ENCODE peak calls at places on chromosomes 6 and 20, in four cellular contexts. S is GM12878, T is HepG2, A is K562. P is an unnamed sample.

GRCh38 chr6:34022250-34022872 is 123.5 kb downstream of the GRM4 start:
- DNase-seq in S (no peak), T (no peak), A (peak; percentile 36), P (no peak)

GRCh38 chr6:54896302-54896701 is 49.7 kb downstream of the FAM83B start:
- DNase-seq in S (no peak), T (no peak), A (no peak), P (no peak)

GRCh38 chr20:49913399-49914047 is 1.8 kb downstream of the SPATA2 start:
- DNase-seq in S (no peak), T (no peak), A (no peak), P (no peak)

GRCh38 chr6:37653933-37654565 is 43.6 kb downstream of the MDGA1 start:
- DNase-seq in S (peak; percentile 19), T (peak; percentile 36), A (peak; percentile 79), P (peak; percentile 79)

GRCh38 chr20:33796907-33797544 is 14.1 kb upstream of the CHMP4B start:
- DNase-seq in S (no peak), T (peak; percentile 55), A (no peak), P (no peak)

GRCh38 chr20:24984963-24985640 is 7.4 kb downstream of the APMAP start:
- DNase-seq in S (no peak), T (no peak), A (no peak), P (no peak)

GRCh38 chr6:109475625-109476024 is 7.4 kb downstream of the ZBTB24 start:
- DNase-seq in S (no peak), T (no peak), A (no peak), P (no peak)

GRCh38 chr6:12190252-12190651 is 99.9 kb upstream of the EDN1 start:
- DNase-seq in S (no peak), T (no peak), A (no peak), P (no peak)

GRCh38 chr6:134342972-134343371 is 25.1 kb upstream of the SGK1 start:
- DNase-seq in S (no peak), T (no peak), A (no peak), P (no peak)

GRCh38 chr20:45945678-45946148 is 11.2 kb downstream of the PCIF1 start:
- DNase-seq in S (no peak), T (no peak), A (no peak), P (no peak)

GRCh38 chr20:1465470-1466210 is 1.0 kb downstream of the NSFL1C start:
- DNase-seq in S (no peak), T (no peak), A (no peak), P (peak; percentile 6)

GRCh38 chr6:126540161-126540560 is 200.2 kb downstream of the CENPW start:
- DNase-seq in S (no peak), T (no peak), A (no peak), P (no peak)

GRCh38 chr6:122755901-122756300 is 23.6 kb upstream of the FABP7 start:
- DNase-seq in S (no peak), T (no peak), A (no peak), P (peak; percentile 82)

GRCh38 chr6:159762681-159763293 is 942 bp downstream of the ACAT2 start:
- DNase-seq in S (no peak), T (peak; percentile 74), A (peak; percentile 37), P (peak; percentile 20)

GRCh38 chr6:135740580-135740979 is 110.9 kb upstream of the PDE7B start:
- DNase-seq in S (no peak), T (no peak), A (no peak), P (no peak)

GRCh38 chr6:92617726-92618125 is 801.6 kb downstream of the EPHA7 start:
- DNase-seq in S (no peak), T (no peak), A (no peak), P (no peak)

GRCh38 chr6:37531026-37531425 is 31.3 kb upstream of the CCDC167 start:
- DNase-seq in S (no peak), T (no peak), A (no peak), P (no peak)

GRCh38 chr6:35363293-35363750 is 21.0 kb downstream of the PPARD start:
- DNase-seq in S (no peak), T (no peak), A (peak; percentile 96), P (peak; percentile 17)

GRCh38 chr6:44738652-44739141 is 351.2 kb downstream of the CDC5L start:
- DNase-seq in S (peak; percentile 68), T (no peak), A (no peak), P (peak; percentile 13)

GRCh38 chr6:106572875-106573575 is 56.3 kb downstream of the RTN4IP1 start:
- DNase-seq in S (no peak), T (no peak), A (no peak), P (no peak)

GRCh38 chr20:20017852-20018245 is 687 bp downstream of the NAA20 start:
- DNase-seq in S (no peak), T (peak; percentile 40), A (peak; percentile 21), P (no peak)

GRCh38 chr20:47936612-47937011 is 151.3 kb upstream of the SULF2 start:
- DNase-seq in S (no peak), T (no peak), A (no peak), P (no peak)

GRCh38 chr6:48134246-48134645 is 23.2 kb upstream of the PTCHD4 start:
- DNase-seq in S (no peak), T (no peak), A (no peak), P (no peak)

DNA sequence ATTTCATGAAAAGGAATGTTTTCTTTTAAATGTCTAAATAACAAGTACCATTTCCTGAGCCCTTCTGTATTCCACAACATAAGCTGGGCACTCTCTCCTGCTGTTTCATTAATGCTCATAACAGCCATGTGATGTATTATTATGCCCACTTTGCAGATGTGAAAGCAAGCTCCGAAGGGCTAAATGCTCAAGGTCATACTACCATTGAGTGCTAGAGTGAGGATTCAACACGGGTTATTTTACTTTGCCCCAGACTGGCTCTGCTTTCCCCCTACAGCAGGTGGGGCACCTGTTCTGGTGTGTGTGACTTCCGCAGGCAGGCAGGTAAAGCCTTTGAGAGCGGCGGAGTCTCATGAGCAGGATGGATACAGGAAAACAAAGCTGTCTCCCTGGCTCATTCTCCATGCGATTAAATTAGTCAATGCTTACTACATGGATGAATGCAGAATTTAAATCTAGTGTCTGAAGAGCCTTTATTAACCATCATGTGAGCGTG is 30.3 kb downstream of the CNKSR3 start:
- DNase-seq in S (no peak), T (no peak), A (no peak), P (no peak)
- H3K4me2 ChIP-seq in S (no peak overlapping the region), T (no peak overlapping the region), A (peak overlapping the region; percentile 46), P (no peak overlapping the region)

GRCh38 chr6:16089232-16089843 is 39.5 kb upstream of the MYLIP start:
- DNase-seq in S (no peak), T (no peak), A (no peak), P (no peak)
- TF ChIP-seq JUNB in S (peak; percentile 92), T (no peak), A (no peak), P (no peak)

GRCh38 chr20:40683221-40683893 is 5.7 kb downstream of the MAFB start:
- DNase-seq in S (no peak), T (no peak), A (no peak), P (peak; percentile 65)
- TF ChIP-seq CREB1 in S (no peak), T (no peak), A (no peak), P (no peak)

DNA sequence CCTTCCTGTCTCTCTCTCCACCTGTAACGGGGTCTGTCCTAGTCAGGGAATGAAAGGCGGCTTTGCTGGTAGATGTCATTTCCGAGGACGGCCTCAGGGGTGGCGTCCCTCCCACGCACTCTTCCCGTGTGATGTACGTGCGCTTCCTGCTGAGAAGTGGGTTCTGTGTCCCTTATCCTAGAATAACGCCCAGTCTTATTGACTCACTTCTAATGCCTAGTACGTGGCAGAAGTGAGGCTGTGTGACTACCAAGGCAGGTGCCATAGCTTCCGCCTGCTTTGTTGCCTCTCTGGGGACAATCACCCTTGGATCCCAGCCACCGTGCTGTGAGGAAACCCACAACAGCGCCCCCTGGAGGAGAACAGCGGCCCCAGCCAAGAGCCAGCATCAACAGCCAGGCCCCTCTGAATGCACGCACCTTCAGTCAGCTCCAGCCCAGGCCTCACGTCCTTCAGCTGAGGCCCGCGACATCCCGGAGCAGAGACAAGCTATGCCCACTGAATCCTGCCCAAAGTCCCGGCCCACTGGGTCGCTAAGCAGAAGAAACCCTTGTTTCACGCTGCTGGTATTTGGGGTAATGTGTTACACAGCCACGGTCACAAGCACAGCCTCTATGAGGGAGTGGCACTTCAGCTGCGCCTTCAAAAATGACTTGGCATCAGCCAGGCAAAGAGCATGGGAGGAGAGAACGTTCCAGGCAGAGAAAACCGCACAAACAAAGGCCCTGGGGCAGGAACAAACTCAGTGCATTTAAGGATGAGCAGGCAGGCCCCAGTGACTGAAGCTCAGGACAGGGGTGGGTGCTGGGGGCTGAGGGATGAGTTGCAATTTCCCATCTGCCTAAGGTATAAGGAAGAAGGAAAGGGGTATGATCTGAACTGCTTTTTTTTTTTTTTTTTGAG is 224.2 kb downstream of the NFATC2 start:
- DNase-seq in S (no peak), T (peak; percentile 47), A (peak; percentile 73), P (peak; percentile 93)
- H3K4me2 ChIP-seq in S (no peak overlapping the region), T (no peak overlapping the region), A (peak overlapping the region; percentile 77), P (peak overlapping the region; percentile 22)

DNA sequence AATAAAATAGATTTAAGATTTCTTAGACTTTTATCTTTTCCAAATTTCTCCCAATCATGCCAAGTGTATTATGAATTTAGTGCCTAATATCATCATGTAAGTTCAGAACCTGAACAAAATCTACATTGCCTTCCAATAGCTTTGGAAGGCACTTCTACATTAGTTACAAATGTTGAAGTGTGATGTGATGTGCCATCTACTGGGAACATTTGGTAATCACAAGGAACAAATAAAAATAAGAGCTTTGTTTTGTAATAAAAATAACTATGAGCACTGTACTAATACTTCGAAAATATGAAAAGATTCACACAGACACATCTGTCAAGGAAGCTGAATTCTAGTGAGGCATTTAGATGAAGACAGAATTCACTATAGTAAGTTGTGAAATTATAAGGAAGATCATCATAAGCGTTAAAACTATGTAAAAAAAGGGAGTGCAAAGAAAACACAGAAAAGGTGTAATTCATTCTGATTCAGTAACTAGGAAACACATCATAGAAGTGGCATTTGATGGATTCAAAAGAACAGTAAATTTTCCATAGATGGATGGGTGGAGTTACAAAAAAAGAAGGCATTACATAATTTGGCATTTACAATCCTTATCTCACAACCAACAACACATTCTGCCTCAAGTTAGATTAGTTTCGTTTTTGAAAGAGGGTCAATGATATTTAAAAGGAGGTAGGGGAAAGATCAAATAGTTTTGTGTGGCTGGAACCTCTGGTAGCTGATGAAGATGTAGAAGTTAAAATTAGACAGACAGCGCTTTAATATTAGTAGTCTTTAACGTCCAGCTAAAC is 161.0 kb downstream of the ASCC3 start:
- DNase-seq in S (no peak), T (peak; percentile 9), A (peak; percentile 54), P (peak; percentile 33)
- TF ChIP-seq JUNB in S (no peak), T (no peak), A (no peak), P (no peak)

GRCh38 chr20:57507477-57507876 is 17.5 kb downstream of the CTCFL start:
- DNase-seq in S (no peak), T (no peak), A (no peak), P (no peak)
- TF ChIP-seq CREB1 in S (no peak), T (no peak), A (no peak), P (no peak)

GRCh38 chr6:67361264-67361663 is 1273.8 kb upstream of the ADGRB3 start:
- DNase-seq in S (no peak), T (no peak), A (no peak), P (no peak)
- H3K4me2 ChIP-seq in S (no peak overlapping the region), T (peak overlapping the region; percentile 58), A (peak overlapping the region; percentile 61), P (no peak overlapping the region)